ENCODE peak calls at places on chromosomes 2 and 18, in four cellular contexts. U is COLO829, H is amniotic epithelial cell, X is breast epithelium. Z is an unnamed sample.
A peak's percentile ranks its signal among the peaks of the same experiment; 100 is the strongest.

GRCh38 chr2:10405441-10405840 is 42.7 kb downstream of the ODC1 start:
- DNase-seq in H (peak; percentile 77), X (peak; percentile 91), U (peak; percentile 88), Z (peak; percentile 56)

GRCh38 chr18:37712776-37713175 is 147.2 kb upstream of the CELF4 start:
- DNase-seq in X (no peak), H (no peak), U (no peak), Z (no peak)

GRCh38 chr2:150478206-150478974 is 9.1 kb downstream of the RND3 start:
- DNase-seq in H (peak; percentile 31), X (no peak), U (no peak), Z (no peak)

GRCh38 chr18:63063171-63063570 is 256.4 kb downstream of the BCL2 start:
- DNase-seq in H (no peak), X (no peak), U (no peak), Z (no peak)

GRCh38 chr18:48944634-48945033 is 6.1 kb downstream of the SMAD7 start:
- DNase-seq in X (no peak), H (peak; percentile 76), U (no peak), Z (no peak)

GRCh38 chr18:79933765-79934164 is 17.7 kb downstream of the SLC66A2 start:
- DNase-seq in X (peak; percentile 50), U (no peak), H (peak; percentile 79), Z (peak; percentile 69)

GRCh38 chr2:46634905-46635304 is 155.5 kb downstream of the TMEM247 start:
- DNase-seq in X (no peak), H (no peak), U (no peak), Z (no peak)

GRCh38 chr2:232230557-232230956 is 148.0 kb upstream of the ALPP start:
- DNase-seq in X (no peak), U (no peak), H (peak; percentile 34), Z (no peak)

GRCh38 chr18:79738565-79739439 is 58.9 kb upstream of the KCNG2 start:
- DNase-seq in U (peak; percentile 71), H (peak; percentile 83), X (no peak), Z (no peak)

GRCh38 chr2:100842241-100842922 is 22.4 kb downstream of the NPAS2 start:
- DNase-seq in U (no peak), H (no peak), X (no peak), Z (no peak)

GRCh38 chr2:29031046-29031445 is 43.3 kb downstream of the PCARE start:
- DNase-seq in H (no peak), U (no peak), X (no peak), Z (no peak)

GRCh38 chr2:48454504-48454903 is 75.5 kb upstream of the STON1 start:
- DNase-seq in H (peak; percentile 51), X (no peak), U (no peak), Z (no peak)

GRCh38 chr2:225948903-225949302 is 549.4 kb downstream of the NYAP2 start:
- DNase-seq in U (no peak), X (no peak), H (no peak), Z (no peak)

GRCh38 chr18:36302676-36303075 is 5.2 kb downstream of the FHOD3 start:
- DNase-seq in H (peak; percentile 68), U (no peak), X (no peak), Z (no peak)

GRCh38 chr2:96556441-96557330 is 20.1 kb downstream of the ARID5A start:
- DNase-seq in U (no peak), X (no peak), H (peak; percentile 92), Z (no peak)

GRCh38 chr2:149005471-149006077 is 32.9 kb upstream of the LYPD6B start:
- DNase-seq in H (no peak), U (no peak), X (no peak), Z (no peak)

GRCh38 chr2:151302879-151303278 is 13.4 kb upstream of the NMI start:
- DNase-seq in U (no peak), X (no peak), H (peak; percentile 89), Z (no peak)

GRCh38 chr2:157418215-157418614 is 25.7 kb downstream of the CYTIP start:
- DNase-seq in H (no peak), X (no peak), U (no peak), Z (no peak)

GRCh38 chr2:168992591-168993349 is 38.4 kb downstream of the ABCB11 start:
- DNase-seq in H (peak; percentile 70), U (no peak), X (no peak), Z (no peak)